ENCODE peak calls at places on chromosomes 4 and X, in nine cellular contexts. Q is tibial artery, R is epithelial cell of proximal tubule, X is BE2C, F is fibroblast of lung, U is cardiac fibroblast, L is brain microvascular endothelial cell, P is HL-60, A is psoas muscle. Z is an unnamed sample.

GRCh38 chrX:100409316-100410082 is 574 bp downstream of the PCDH19 start:
- DNase-seq in R (no peak), U (no peak), Q (no peak), A (peak; percentile 9), P (no peak), L (no peak), X (no peak), F (peak; percentile 1), Z (no peak)

GRCh38 chr4:188811116-188811515 is 671.9 kb downstream of the TRIML1 start:
- DNase-seq in Q (no peak), L (no peak), X (no peak), F (no peak), U (no peak), A (no peak), P (no peak), R (no peak), Z (no peak)

GRCh38 chr4:127261476-127261875 is 371.3 kb upstream of the INTU start:
- DNase-seq in L (no peak), P (no peak), R (no peak), U (no peak), F (no peak), Q (no peak), X (no peak), A (no peak), Z (peak; percentile 39)

GRCh38 chr4:53015681-53016080 is 153.6 kb downstream of the RASL11B start:
- DNase-seq in X (peak; percentile 58), A (no peak), U (peak; percentile 85), F (peak; percentile 55), P (no peak), L (peak; percentile 49), R (no peak), Q (peak; percentile 33), Z (no peak)

GRCh38 chr4:150381671-150382427 is 200.1 kb upstream of the MAB21L2 start:
- DNase-seq in X (no peak), Q (no peak), U (peak; percentile 69), P (no peak), L (peak; percentile 46), A (no peak), F (peak; percentile 53), R (no peak), Z (no peak)

GRCh38 chrX:5971300-5971699 is 257.4 kb downstream of the NLGN4X start:
- DNase-seq in P (no peak), F (peak; percentile 65), U (no peak), R (no peak), X (no peak), L (no peak), Q (no peak), A (no peak), Z (no peak)

GRCh38 chr4:20760053-20760452 is 59.8 kb downstream of the PACRGL start:
- DNase-seq in P (no peak), A (no peak), F (no peak), X (peak; percentile 44), R (no peak), Q (no peak), U (peak; percentile 15), L (no peak), Z (no peak)

GRCh38 chr4:183906736-183907651 is 1.9 kb downstream of the STOX2 start:
- DNase-seq in R (no peak), P (no peak), U (no peak), A (peak; percentile 16), L (no peak), X (peak; percentile 52), Q (no peak), F (no peak), Z (no peak)

GRCh38 chrX:109384569-109385174 is 97.2 kb downstream of the GUCY2F start:
- DNase-seq in F (peak; percentile 5), R (no peak), U (peak; percentile 54), A (no peak), X (peak; percentile 3), L (peak; percentile 18), Q (no peak), P (no peak), Z (no peak)

GRCh38 chr4:25085621-25086020 is 54.9 kb upstream of the LGI2 start:
- DNase-seq in Q (peak; percentile 33), X (no peak), R (no peak), P (no peak), U (no peak), A (peak; percentile 19), L (no peak), F (no peak), Z (no peak)

GRCh38 chr4:38028556-38028955 is 68.4 kb downstream of the PTTG2 start:
- DNase-seq in P (no peak), Q (no peak), F (peak; percentile 39), X (no peak), L (no peak), R (no peak), U (no peak), A (no peak), Z (no peak)

GRCh38 chrX:156002517-156002916 is 5.0 kb downstream of the IL9R start:
- DNase-seq in L (no peak), U (peak; percentile 22), P (no peak), F (no peak), A (no peak), R (no peak), Q (no peak), X (no peak), Z (no peak)

GRCh38 chrX:109475174-109475891 is 6.6 kb downstream of the GUCY2F start:
- DNase-seq in L (peak; percentile 53), P (no peak), U (peak; percentile 57), F (peak; percentile 39), R (no peak), A (no peak), Q (peak; percentile 20), X (peak; percentile 42), Z (no peak)

GRCh38 chr4:6916587-6917444 is 7.2 kb downstream of the TBC1D14 start:
- DNase-seq in A (no peak), P (peak; percentile 91), L (no peak), R (peak; percentile 47), Q (no peak), X (peak; percentile 48), F (peak; percentile 41), U (peak; percentile 26), Z (peak; percentile 34)

DNA sequence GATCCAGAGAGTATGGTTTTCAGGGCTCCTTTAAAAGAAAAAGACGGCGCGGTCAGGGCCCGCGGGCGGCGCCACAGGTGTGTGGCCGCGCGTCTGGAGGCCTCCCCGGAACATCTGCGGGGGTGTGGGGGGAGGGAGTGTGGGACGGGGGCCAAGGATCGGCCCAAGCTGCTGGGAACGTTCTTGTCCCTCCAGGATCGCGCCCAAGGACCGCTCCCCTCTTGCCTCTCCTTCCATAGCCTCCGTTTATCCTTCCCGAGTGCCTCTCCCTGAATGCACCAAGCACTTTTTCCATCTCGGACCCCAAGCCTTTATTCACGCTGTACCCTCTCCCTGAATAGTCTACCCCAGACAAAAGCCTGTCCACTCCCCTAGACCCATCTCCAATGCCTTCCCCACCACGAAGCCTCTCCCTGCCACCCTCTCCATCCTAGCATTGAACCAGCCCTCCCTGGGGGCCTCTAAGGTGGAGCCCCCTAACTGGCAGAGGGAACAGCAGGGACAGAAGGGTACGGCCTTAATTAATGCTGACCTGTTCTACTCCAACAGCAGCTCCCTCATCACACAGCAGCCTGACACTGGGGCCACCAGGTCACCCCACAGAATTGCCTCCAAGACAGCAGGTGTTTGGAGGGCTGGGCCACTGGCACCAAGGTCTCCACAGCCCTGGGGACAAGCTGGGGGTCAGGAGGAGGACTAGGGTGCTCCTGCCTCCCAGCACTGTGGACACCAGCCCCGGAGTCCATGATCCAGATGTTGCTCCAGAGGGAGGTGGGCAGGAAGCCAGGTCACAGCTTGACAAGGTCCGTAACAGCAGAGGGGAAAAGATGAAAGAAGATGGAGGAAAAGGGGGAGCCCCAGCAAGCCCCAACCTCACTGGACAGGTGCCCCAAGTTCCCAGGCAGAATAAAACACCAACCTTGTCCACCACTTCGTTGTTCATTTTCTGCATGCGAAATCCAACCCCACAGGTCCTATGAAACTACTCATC is 3.9 kb downstream of the CRMP1 start:
- DNase-seq in R (no peak), A (no peak), U (no peak), P (no peak), L (no peak), Q (no peak), X (no peak), F (no peak), Z (no peak)
- H3K4me3 ChIP-seq in R (no peak overlapping the region), A (peak overlapping the region; percentile 37), U (no peak overlapping the region), P (no peak overlapping the region), L (no peak overlapping the region), Q (peak overlapping the region; percentile 9), X (peak overlapping the region; percentile 93), F (no peak overlapping the region), Z (no peak overlapping the region)

GRCh38 chr4:106818764-106819163 is 217.3 kb downstream of the DKK2 start:
- DNase-seq in Q (no peak), A (no peak), P (no peak), R (no peak), F (no peak), U (peak; percentile 22), L (no peak), X (no peak), Z (no peak)
- TF ChIP-seq CTCF in Q (no peak), A (no peak), P (no peak), R (no peak), F (peak; percentile 13), U (peak; percentile 26), L (peak; percentile 37), X (no peak), Z (no peak)

DNA sequence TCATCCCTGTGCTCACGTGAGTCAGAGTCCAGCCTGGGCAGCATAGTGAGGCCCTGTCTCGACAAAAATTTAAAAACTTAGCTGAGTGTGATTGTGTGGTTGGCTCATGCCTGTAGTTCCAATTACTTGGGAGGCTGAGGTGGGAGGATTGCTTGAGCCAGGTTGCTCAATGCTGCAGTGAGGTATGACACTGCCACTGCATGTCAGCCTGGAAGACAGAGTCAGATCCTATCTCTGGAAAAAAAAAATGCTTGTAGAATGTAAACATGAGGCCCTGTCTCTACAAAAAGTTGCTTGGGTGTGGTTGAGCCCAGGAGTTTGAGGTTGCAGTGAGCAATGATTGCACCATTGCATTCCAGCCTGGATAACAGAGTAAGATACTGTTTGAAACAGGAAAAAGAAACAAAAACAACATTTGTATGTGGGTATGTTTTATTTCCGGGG is 11.3 kb upstream of the YTHDC1 start:
- DNase-seq in L (peak; percentile 22), F (peak; percentile 62), R (no peak), A (no peak), P (no peak), X (no peak), U (peak; percentile 62), Q (no peak), Z (no peak)
- H3K4me3 ChIP-seq in L (no peak overlapping the region), F (no peak overlapping the region), R (no peak overlapping the region), A (no peak overlapping the region), P (no peak overlapping the region), X (no peak overlapping the region), U (no peak overlapping the region), Q (no peak overlapping the region), Z (no peak overlapping the region)

DNA sequence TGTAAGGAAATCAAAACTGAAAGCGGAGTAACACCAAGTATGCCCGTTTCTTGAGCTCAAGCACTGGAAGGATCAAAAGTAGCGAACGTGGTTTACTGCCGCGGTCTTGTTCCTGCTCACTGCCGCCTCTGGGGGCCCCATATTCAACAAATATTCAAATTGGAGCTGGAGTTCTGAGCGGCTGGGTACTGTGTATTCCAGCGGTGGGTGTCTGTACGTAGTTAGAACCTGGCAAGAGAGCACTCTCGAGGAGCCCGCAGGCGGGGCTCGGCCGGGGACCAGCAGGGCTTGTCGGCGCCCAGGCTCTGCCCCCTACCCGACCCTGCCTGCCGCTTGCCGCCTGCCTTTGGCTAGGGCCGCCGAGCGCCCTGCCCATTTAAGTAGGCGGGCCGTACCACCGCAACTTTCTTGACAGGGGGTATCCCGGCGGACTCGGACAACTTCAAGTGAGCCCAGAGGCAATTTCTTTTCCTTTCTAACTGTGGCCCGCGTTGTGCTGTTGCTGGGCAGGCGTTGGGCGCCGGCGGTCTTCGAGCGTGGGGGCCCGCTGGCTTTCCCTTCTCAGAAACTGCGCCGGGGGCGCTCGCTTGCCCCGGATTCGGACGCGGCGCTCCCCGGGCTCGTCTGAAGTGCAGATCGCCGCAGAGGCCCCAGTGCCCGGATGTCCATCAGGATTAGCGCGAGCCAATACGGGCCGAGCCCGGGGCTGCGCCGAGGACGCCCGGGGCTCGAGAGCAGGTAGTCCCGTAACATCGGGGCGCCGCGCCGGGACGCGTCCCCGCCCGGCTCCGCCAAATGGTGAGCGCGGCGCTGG is 71.9 kb downstream of the AFF1 start:
- DNase-seq in A (peak; percentile 94), F (peak; percentile 93), P (peak; percentile 78), U (peak; percentile 94), Q (peak; percentile 90), R (no peak), X (peak; percentile 96), L (peak; percentile 90), Z (peak; percentile 86)
- TF ChIP-seq CTCF in A (peak; percentile 39), F (peak; percentile 40), P (no peak), U (peak; percentile 23), Q (peak; percentile 52), R (peak; percentile 32), X (peak; percentile 20), L (peak; percentile 62), Z (peak; percentile 11)

Z was measured in LNCaP clone FGC.